ENCODE peak calls at places on chromosomes 5 and 9, in six cellular contexts. L is fibroblast of mammary gland, W is BJ, J is neural progenitor cell, Q is GM19239, I is GM23338. Y is an unnamed sample.

GRCh38 chr5:65721050-65721774 is 697 bp downstream of the SGTB start:
- DNase-seq in L (peak), I (peak), Q (no peak), W (no peak), J (peak), Y (no peak)

GRCh38 chr5:144333336-144333920 is 162.8 kb downstream of the KCTD16 start:
- DNase-seq in I (no peak), W (no peak), L (no peak), J (no peak), Q (no peak), Y (no peak)

GRCh38 chr9:38724749-38725148 is 4.8 kb upstream of the FAM240B start:
- DNase-seq in L (no peak), W (no peak), I (no peak), J (no peak), Q (no peak), Y (no peak)

GRCh38 chr5:96936431-96937221 is 746 bp downstream of the LNPEP start:
- DNase-seq in Q (no peak), I (peak), W (no peak), L (peak), J (peak), Y (peak)

GRCh38 chr5:52989781-52990530 is 804 bp downstream of the ITGA2 start:
- DNase-seq in L (peak), Q (no peak), I (peak), W (no peak), J (peak), Y (no peak)

GRCh38 chr9:89422151-89422918 is 75.6 kb downstream of the SEMA4D start:
- DNase-seq in I (no peak), Q (no peak), J (no peak), L (peak), W (no peak), Y (no peak)

GRCh38 chr9:111106202-111106601 is 67.9 kb upstream of the LPAR1 start:
- DNase-seq in J (peak), L (no peak), Q (no peak), W (no peak), I (peak), Y (no peak)

GRCh38 chr9:134066546-134066922 is 1.3 kb downstream of the BRD3 start:
- DNase-seq in J (peak), Q (no peak), I (no peak), W (no peak), L (peak), Y (no peak)

GRCh38 chr5:83827111-83827541 is 106.5 kb upstream of the HAPLN1 start:
- DNase-seq in I (no peak), J (no peak), L (peak), W (no peak), Q (no peak), Y (no peak)

Y was measured in central memory CD8-positive, alpha-beta T cell.